ENCODE peak calls at places on chromosomes 4 and X, in four cellular contexts. Q is stimulated activated CD8-positive, alpha-beta memory T cell treated with anti-CD3 and anti-CD28 coated beads, Interleukin-15, amount 100 ng/mL, for 1 hour; X is AG09309; B is psoas muscle. P is an unnamed sample.
A peak's percentile ranks its signal among the peaks of the same experiment; 100 is the strongest.

GRCh38 chr4:182848685-182849084 is 68.5 kb downstream of the DCTD start:
- DNase-seq in X (no peak), B (no peak), Q (no peak), P (no peak)

GRCh38 chr4:81631958-81632439 is 160.3 kb upstream of the RASGEF1B start:
- DNase-seq in B (no peak), Q (no peak), X (peak; percentile 13), P (no peak)

GRCh38 chrX:81259008-81259713 is 57.3 kb downstream of the SH3BGRL start:
- DNase-seq in X (no peak), B (no peak), Q (no peak), P (no peak)

GRCh38 chr4:91058345-91058744 is 931.2 kb downstream of the CCSER1 start:
- DNase-seq in X (no peak), B (no peak), Q (no peak), P (no peak)

GRCh38 chr4:114378306-114378903 is 220.2 kb upstream of the UGT8 start:
- DNase-seq in X (peak; percentile 16), B (no peak), Q (no peak), P (no peak)

GRCh38 chr4:85478576-85478975 is 3.6 kb downstream of the ARHGAP24 start:
- DNase-seq in X (no peak), Q (no peak), B (no peak), P (no peak)

GRCh38 chrX:104335765-104336164 is 81.0 kb upstream of the ESX1 start:
- DNase-seq in B (no peak), Q (no peak), X (peak; percentile 68), P (no peak)

GRCh38 chrX:136193771-136194170 is 46.4 kb downstream of the FHL1 start:
- DNase-seq in X (no peak), Q (no peak), B (peak; percentile 69), P (no peak)

GRCh38 chr4:26938516-26938915 is 77.9 kb downstream of the STIM2 start:
- DNase-seq in B (no peak), Q (no peak), X (no peak), P (no peak)

GRCh38 chr4:88360791-88361190 is 17.9 kb upstream of the HERC6 start:
- DNase-seq in B (no peak), Q (no peak), X (no peak), P (no peak)

GRCh38 chr4:6273661-6273990 is 4.0 kb downstream of the WFS1 start:
- DNase-seq in Q (no peak), B (no peak), X (no peak), P (no peak)

GRCh38 chrX:1466971-1467561 is 14.4 kb upstream of the ASMTL start:
- DNase-seq in Q (no peak), X (no peak), B (no peak), P (no peak)

GRCh38 chr4:8583655-8584025 is 3.4 kb downstream of the GPR78 start:
- DNase-seq in X (no peak), B (no peak), Q (no peak), P (no peak)

GRCh38 chrX:107831071-107831470 is 5.4 kb downstream of the MID2 start:
- DNase-seq in B (no peak), X (no peak), Q (no peak), P (no peak)

GRCh38 chr4:186104895-186105720 is 604 bp downstream of the FAM149A start:
- DNase-seq in B (peak; percentile 56), Q (no peak), X (no peak), P (peak; percentile 78)

GRCh38 chr4:83855044-83855443 is 319.1 kb downstream of the GPAT3 start:
- DNase-seq in Q (no peak), X (peak; percentile 71), B (no peak), P (no peak)